ENCODE peak calls at places on chromosomes 6 and 20, in five cellular contexts. B is body of pancreas; C is brain microvascular endothelial cell; J is CD8-positive, alpha-beta memory T cell; V is GM12865. X is an unnamed sample.
A peak's percentile ranks its signal among the peaks of the same experiment; 100 is the strongest.

GRCh38 chr20:63739129-63740069 is at the start of gene SLC2A4RG:
- DNase-seq in B (peak; percentile 87), C (no peak), J (peak; percentile 79), V (peak; percentile 88), X (no peak)

GRCh38 chr20:44017905-44018683 is 103.4 kb downstream of the TOX2 start:
- DNase-seq in B (peak; percentile 67), C (peak; percentile 62), J (no peak), V (no peak), X (no peak)

GRCh38 chr20:34549291-34549928 is 9.1 kb upstream of the MAP1LC3A start:
- DNase-seq in B (peak; percentile 67), C (no peak), J (no peak), V (peak; percentile 30), X (no peak)

GRCh38 chr6:14924126-14925024 is 321.5 kb upstream of the JARID2 start:
- DNase-seq in B (peak; percentile 19), C (no peak), J (no peak), V (no peak), X (no peak)

GRCh38 chr6:151325075-151326050 is 66.0 kb downstream of the ZBTB2 start:
- DNase-seq in B (peak; percentile 69), C (peak; percentile 71), J (no peak), V (peak; percentile 15), X (no peak)

GRCh38 chr20:44038681-44039123 is 124.0 kb downstream of the TOX2 start:
- DNase-seq in B (peak; percentile 29), C (no peak), J (no peak), V (no peak), X (no peak)

GRCh38 chr6:32969685-32970412 is 1.5 kb downstream of the BRD2 start:
- DNase-seq in B (peak; percentile 75), C (peak; percentile 92), J (peak; percentile 78), V (peak; percentile 91), X (peak; percentile 75)

GRCh38 chr6:31473780-31474725 is 23.9 kb upstream of the MICB start:
- DNase-seq in B (no peak), C (peak; percentile 45), J (no peak), V (no peak), X (no peak)

GRCh38 chr20:32634041-32634805 is 39.5 kb downstream of the C20orf203 start:
- DNase-seq in B (no peak), C (no peak), J (no peak), V (no peak), X (no peak)

GRCh38 chr6:142301421-142302391 is at the start of gene ADGRG6:
- DNase-seq in B (peak; percentile 61), C (no peak), J (peak; percentile 46), V (peak; percentile 67), X (no peak)
- H3K4me3 ChIP-seq in B (peak within 1 kb of the TSS; percentile 66), C (peak within 1 kb of the TSS; percentile 71), J (peak within 1 kb of the TSS; percentile 20), V (peak within 1 kb of the TSS; percentile 49), X (no peak within 1 kb of the TSS)

DNA sequence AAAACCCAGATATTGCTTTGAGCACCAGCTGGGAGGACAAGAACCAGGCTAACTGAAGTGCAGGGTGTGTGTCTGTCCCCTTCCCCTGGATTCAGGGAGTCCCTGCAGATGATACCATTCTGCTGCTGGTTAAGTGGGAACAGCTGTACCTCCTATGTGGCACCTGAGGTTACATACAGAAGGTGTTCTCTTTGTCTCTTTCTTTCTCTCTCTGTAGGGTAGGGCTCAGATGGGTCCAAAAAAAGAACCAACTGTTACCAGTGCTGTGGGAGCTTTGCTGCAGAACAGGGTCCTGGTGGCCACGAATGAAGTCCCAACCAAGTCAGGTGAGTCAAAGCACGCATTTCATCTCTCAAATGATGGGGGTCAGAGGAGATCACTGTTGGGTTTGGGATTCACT is 38.6 kb downstream of the ZC2HC1B start:
- DNase-seq in B (no peak), C (no peak), J (no peak), V (no peak), X (no peak)
- H3K4me3 ChIP-seq in B (no peak overlapping the region), C (no peak overlapping the region), J (no peak overlapping the region), V (no peak overlapping the region), X (no peak overlapping the region)

GRCh38 chr6:124967444-124967843 is 5.2 kb downstream of the RNF217 start:
- DNase-seq in B (no peak), C (no peak), J (no peak), V (no peak), X (no peak)

GRCh38 chr6:124964084-124964763 is 2.0 kb downstream of the RNF217 start:
- DNase-seq in B (peak; percentile 13), C (no peak), J (no peak), V (no peak), X (no peak)

GRCh38 chr6:124963416-124964083 is 1.3 kb downstream of the RNF217 start:
- DNase-seq in B (no peak), C (no peak), J (no peak), V (no peak), X (no peak)

GRCh38 chr6:124962617-124963415 is 579 bp downstream of the RNF217 start:
- DNase-seq in B (peak; percentile 56), C (no peak), J (no peak), V (no peak), X (no peak)

DNA sequence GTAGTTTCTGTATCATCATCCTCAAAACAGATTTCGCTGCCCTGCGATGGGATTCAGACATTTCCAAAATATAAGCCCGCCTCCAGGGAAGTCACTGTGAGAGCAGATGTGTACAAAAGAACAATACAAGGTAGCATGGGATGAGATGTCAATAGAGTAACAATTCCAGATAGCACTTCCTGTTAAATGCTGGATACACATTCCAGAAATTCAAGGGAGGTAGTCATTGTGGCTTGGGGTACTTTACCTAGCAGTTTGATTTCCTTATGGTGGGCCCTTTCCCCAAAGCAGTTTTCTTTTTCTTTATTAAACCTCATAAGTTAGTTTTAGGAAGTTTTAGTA is 2.5 kb downstream of the RNF217 start:
- DNase-seq in B (no peak), C (no peak), J (no peak), V (no peak), X (no peak)
- H3K4me3 ChIP-seq in B (no peak overlapping the region), C (peak overlapping the region; percentile 82), J (no peak overlapping the region), V (no peak overlapping the region), X (no peak overlapping the region)

GRCh38 chr20:57267158-57267821 is 849 bp upstream of the BMP7 start:
- DNase-seq in B (no peak), C (no peak), J (no peak), V (no peak), X (no peak)
- H3K4me3 ChIP-seq in B (no peak overlapping the region), C (no peak overlapping the region), J (no peak overlapping the region), V (no peak overlapping the region), X (no peak overlapping the region)

DNA sequence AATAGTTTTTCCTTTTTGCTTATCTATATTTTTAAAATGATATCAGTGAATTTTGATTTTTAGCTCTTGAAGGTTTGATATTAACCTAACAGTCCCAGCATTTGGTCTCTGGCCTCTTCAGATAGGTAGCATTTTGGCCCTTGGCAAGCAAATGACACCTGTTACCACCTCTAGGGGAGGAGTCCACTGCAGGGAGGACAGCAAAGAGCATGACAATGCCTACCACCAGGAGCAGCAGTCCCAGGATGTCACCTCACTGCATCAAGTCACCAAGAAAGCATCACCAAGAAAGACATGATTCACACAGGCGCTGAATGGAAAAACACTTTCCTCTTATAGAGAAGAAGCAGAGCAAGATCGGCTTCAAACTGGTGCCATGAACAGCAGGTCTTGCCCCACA is 224.3 kb downstream of the UBE3D start:
- DNase-seq in B (no peak), C (no peak), J (no peak), V (peak; percentile 1), X (no peak)
- H3K4me3 ChIP-seq in B (no peak overlapping the region), C (no peak overlapping the region), J (no peak overlapping the region), V (no peak overlapping the region), X (no peak overlapping the region)

GRCh38 chr20:50688256-50688655 is 3.1 kb downstream of the RIPOR3 start:
- DNase-seq in B (no peak), C (no peak), J (no peak), V (no peak), X (no peak)

GRCh38 chr20:50691585-50692552 is 527 bp upstream of the RIPOR3 start:
- DNase-seq in B (no peak), C (peak; percentile 37), J (no peak), V (no peak), X (no peak)

GRCh38 chr20:50690979-50691584 is at the start of gene RIPOR3:
- DNase-seq in B (peak; percentile 29), C (no peak), J (no peak), V (no peak), X (no peak)

GRCh38 chr20:50690562-50690978 is 772 bp downstream of the RIPOR3 start:
- DNase-seq in B (no peak), C (no peak), J (no peak), V (no peak), X (no peak)

DNA sequence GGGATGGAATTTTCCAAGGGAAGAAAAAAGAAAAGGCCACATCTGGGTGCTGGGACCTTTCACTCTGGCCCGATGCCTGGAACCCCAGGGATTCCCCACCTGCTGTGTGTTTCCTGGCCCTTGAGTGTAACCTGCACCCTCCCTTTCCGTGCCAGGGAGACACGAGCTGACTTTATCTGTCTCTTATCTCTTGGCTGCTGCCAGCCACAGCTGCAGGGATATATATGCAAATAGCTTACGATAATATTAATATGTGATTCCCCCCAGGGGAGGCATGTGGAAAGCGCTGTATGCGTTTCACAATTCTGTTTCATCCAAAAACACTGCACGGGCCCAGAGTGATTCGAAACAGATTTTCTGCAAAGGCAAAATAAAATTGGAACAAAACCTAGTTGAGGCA is 1.5 kb downstream of the RIPOR3 start:
- DNase-seq in B (peak; percentile 90), C (no peak), J (no peak), V (no peak), X (no peak)
- H3K4me3 ChIP-seq in B (no peak overlapping the region), C (no peak overlapping the region), J (no peak overlapping the region), V (no peak overlapping the region), X (no peak overlapping the region)

X was measured in Jurkat, Clone E6-1.